ENCODE peak calls at places on chromosomes 13 and 19, in seven cellular contexts. L is transverse colon, N is stomach, G is K562, F is H1, Y is A549, S is upper lobe of left lung. V is an unnamed sample.

GRCh38 chr13:46321494-46322225 is 65.4 kb downstream of the RUBCNL start:
- DNase-seq in G (peak; percentile 43), S (no peak), F (peak; percentile 9), Y (peak; percentile 26), L (peak; percentile 49), N (peak; percentile 64), V (peak; percentile 29)

GRCh38 chr19:11538232-11539036 is at the start of gene CNN1:
- DNase-seq in N (peak; percentile 29), S (peak; percentile 71), L (peak; percentile 75), G (peak; percentile 79), F (peak; percentile 76), Y (no peak), V (peak; percentile 91)

GRCh38 chr19:51131780-51132680 is 7.3 kb downstream of the SIGLEC9 start:
- DNase-seq in L (peak; percentile 31), G (peak; percentile 70), S (no peak), Y (no peak), F (no peak), N (peak; percentile 56), V (peak; percentile 70)

GRCh38 chr19:18437481-18438330 is at the start of gene ISYNA1:
- DNase-seq in Y (no peak), L (peak; percentile 62), S (peak; percentile 92), N (peak; percentile 62), G (peak; percentile 84), F (no peak), V (peak; percentile 86)

GRCh38 chr13:43786472-43786765 is 353 bp downstream of the ENOX1 start:
- DNase-seq in Y (no peak), N (no peak), G (no peak), L (no peak), S (no peak), F (no peak), V (no peak)

GRCh38 chr13:44879452-44880058 is 109.7 kb downstream of the NUFIP1 start:
- DNase-seq in G (no peak), Y (no peak), S (no peak), L (peak; percentile 31), N (no peak), F (no peak), V (no peak)

GRCh38 chr19:45800009-45800553 is 7.4 kb upstream of the DMWD start:
- DNase-seq in S (no peak), F (no peak), N (no peak), G (no peak), Y (no peak), L (no peak), V (no peak)

GRCh38 chr19:18433735-18434398 is 4.1 kb downstream of the ISYNA1 start:
- DNase-seq in Y (no peak), S (peak; percentile 89), L (no peak), F (no peak), N (no peak), G (peak; percentile 57), V (peak; percentile 65)

GRCh38 chr13:106232680-106233079 is 302.8 kb downstream of the EFNB2 start:
- DNase-seq in G (no peak), F (no peak), L (no peak), N (no peak), S (no peak), Y (no peak), V (no peak)

GRCh38 chr13:31444266-31444862 is 244.6 kb downstream of the B3GLCT start:
- DNase-seq in Y (no peak), G (no peak), N (no peak), S (no peak), F (no peak), L (no peak), V (no peak)

GRCh38 chr13:43687038-43687437 is 99.7 kb downstream of the ENOX1 start:
- DNase-seq in Y (no peak), G (no peak), F (no peak), S (no peak), N (no peak), L (no peak), V (no peak)

GRCh38 chr13:110305949-110306339 is 1.0 kb downstream of the COL4A1 start:
- DNase-seq in Y (no peak), G (no peak), S (no peak), F (no peak), N (no peak), L (no peak), V (no peak)

GRCh38 chr19:16449330-16449961 is 22.3 kb downstream of the EPS15L1 start:
- DNase-seq in L (no peak), N (no peak), G (no peak), S (no peak), F (no peak), Y (no peak), V (no peak)

GRCh38 chr13:110446570-110446880 is 115.0 kb downstream of the RAB20 start:
- DNase-seq in N (no peak), G (no peak), F (no peak), S (no peak), L (no peak), Y (no peak), V (no peak)

GRCh38 chr13:72638059-72638815 is 89.2 kb downstream of the MZT1 start:
- DNase-seq in G (no peak), F (peak; percentile 71), S (no peak), L (no peak), Y (no peak), N (no peak), V (no peak)

DNA sequence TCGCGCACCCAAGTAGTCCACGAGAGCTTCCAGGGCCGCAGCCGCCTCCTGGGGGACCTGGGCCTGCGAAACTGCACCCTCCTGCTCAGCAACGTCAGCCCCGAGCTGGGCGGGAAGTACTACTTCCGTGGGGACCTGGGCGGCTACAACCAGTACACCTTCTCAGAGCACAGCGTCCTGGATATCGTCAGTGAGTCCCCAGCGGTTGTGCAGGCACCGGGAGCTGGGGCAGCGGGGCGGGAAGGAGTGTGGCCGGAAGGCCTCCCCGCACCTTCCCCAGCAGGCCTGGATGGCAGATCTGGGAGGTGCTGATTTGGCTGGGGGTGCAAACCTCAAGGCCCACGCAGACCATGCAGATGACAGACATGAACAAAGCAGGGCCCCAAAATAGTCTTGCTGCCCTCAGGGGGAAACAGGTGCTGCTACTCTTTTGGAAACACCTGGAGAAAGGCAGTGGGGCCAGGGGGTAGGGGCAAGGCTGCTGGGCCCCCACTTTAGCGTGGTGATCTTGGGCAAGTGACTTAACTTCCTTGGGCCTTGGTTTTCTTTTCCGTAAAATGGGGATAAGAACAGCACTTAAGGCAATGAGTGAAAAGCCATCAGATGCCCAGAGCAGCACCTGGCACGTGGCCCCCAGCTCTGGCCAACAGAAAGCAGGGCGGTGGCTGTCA is 4.0 kb downstream of the MAG start:
- DNase-seq in Y (no peak), S (peak; percentile 67), G (peak; percentile 49), N (no peak), F (no peak), L (peak; percentile 16), V (no peak)
- TF ChIP-seq EP300 in Y (no peak), S (no peak), G (peak; percentile 17), N (no peak), F (no peak), L (no peak), V (no peak)

DNA sequence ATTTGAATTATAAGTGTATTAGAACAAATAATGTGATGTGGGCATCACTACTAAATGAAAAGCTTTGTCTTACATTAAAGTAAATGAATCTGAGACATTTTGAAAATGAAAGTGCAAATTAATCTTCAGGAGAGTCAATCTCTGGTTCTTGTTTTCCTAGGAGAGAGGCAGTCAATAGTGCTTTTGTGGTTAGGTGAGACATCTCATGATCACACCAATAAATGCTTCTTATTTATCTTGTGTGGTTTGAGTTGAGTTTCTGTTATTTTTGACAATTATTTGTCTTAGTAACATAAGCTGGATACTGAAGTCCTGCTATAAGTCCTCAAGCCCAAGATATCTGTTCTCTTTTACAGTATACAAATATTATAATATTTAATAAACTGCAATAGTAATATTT is 1378.0 kb upstream of the PCDH9 start:
- DNase-seq in N (no peak), S (no peak), F (no peak), Y (no peak), G (no peak), L (no peak), V (no peak)
- H3K4me3 ChIP-seq in N (no peak overlapping the region), S (no peak overlapping the region), F (no peak overlapping the region), Y (no peak overlapping the region), G (no peak overlapping the region), L (no peak overlapping the region), V (no peak overlapping the region)

GRCh38 chr19:4807188-4807587 is 15.7 kb downstream of the FEM1A start:
- DNase-seq in F (no peak), L (peak; percentile 34), N (no peak), G (no peak), Y (no peak), S (no peak), V (no peak)

GRCh38 chr19:4816388-4817165 is 14.9 kb downstream of the TICAM1 start:
- DNase-seq in Y (no peak), G (no peak), N (no peak), S (peak; percentile 79), L (no peak), F (no peak), V (peak; percentile 48)

GRCh38 chr19:4814625-4815425 is 16.7 kb downstream of the TICAM1 start:
- DNase-seq in N (no peak), L (no peak), Y (no peak), S (no peak), G (no peak), F (no peak), V (no peak)

GRCh38 chr19:4815426-4816387 is 15.8 kb downstream of the TICAM1 start:
- DNase-seq in F (peak; percentile 75), S (no peak), Y (peak; percentile 91), L (peak; percentile 91), N (peak; percentile 88), G (peak; percentile 99), V (peak; percentile 83)

DNA sequence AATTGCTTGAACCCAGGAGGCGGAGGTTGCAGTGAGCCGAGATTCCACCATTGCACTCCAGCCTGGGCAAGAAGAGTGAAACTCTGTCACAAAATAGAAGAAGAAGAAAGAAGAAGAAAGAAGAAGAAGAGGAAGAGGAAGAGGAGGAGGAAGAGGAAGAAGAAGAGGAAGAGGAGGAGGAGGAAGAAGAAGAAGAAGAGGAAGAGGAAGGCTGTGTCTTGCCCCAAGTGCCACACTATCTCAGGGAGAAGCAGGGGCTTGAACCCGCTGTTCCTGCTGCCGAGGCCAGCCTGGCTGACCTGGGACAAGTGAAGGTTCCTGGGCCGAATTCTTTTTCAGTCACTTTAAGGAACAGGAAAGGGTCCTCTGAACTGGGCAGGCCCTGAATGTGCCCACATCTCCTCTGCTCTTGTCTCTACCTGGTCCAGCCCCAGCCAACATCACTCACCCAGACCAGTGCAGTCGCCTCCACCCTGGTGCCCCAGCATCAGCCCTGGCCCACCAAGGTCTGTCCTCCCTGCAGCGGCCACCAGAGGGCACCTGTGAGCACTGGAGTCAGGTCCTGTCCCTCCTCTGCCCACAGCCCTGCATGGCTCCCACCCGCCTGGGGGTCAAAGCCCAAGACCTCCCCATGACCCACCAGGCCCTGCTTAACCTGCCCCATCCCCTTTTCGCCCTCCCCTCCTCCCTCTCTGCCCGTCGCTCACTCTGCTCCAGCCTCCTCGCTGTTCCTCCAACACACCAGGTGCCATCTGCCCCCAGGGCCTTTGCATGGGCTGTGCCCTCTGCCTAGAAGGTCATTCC is 20.0 kb downstream of the TICAM1 start:
- DNase-seq in N (peak; percentile 92), F (no peak), Y (peak; percentile 49), L (peak; percentile 90), S (peak; percentile 93), G (peak; percentile 72), V (peak; percentile 86)
- H3K4me1 ChIP-seq in N (peaks cover 58% of the 10 kb centered on the region), F (no peaks in the 10 kb centered on the region), Y (peaks cover 19% of the 10 kb centered on the region), L (peaks cover 11% of the 10 kb centered on the region), S (peaks cover 44% of the 10 kb centered on the region), G (peaks cover 22% of the 10 kb centered on the region), V (no peaks in the 10 kb centered on the region)

DNA sequence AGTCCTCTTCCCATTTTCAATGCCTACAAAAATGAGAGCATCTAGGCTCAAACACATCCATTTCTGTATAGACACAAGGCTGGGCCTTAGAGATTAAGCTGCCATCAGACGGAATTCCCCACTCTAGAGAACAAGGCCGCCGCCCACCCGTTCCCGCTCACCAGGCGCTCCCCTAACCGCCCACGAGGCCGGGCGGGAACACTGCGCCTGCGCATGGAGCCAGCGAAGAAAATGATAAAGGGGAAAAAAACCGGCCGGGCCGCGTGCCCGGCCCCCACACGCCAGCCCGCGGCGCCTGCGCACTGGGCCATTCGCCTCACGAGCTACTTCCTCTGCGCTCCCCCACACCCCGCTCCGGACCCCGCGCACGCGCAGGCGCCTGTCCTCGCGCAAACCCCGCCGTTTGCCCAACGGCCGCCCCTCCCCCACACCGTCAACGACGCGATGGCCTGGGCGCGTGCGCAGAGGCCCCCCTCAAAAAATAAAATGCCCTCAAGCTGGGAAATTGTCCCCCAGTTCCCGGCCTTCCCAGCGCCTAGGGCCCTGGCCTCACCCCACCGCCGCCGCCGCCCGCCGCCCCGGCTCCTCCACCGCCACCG is 540 bp downstream of the HNRNPL start:
- DNase-seq in S (peak; percentile 100), G (peak; percentile 89), N (peak; percentile 97), L (peak; percentile 98), F (peak; percentile 75), Y (peak; percentile 100), V (peak; percentile 98)
- TF ChIP-seq EP300 in S (no peak), G (peak; percentile 65), N (no peak), L (no peak), F (no peak), Y (no peak), V (no peak)